ENCODE peak calls at places on chromosomes 13 and 19, in nine cellular contexts. R, O, E, Q, J, H, L, T and C are unnamed samples.

GRCh38 chr13:41006296-41006695 is 12.8 kb downstream of the ELF1 start:
- DNase-seq in E (no peak), H (no peak), L (no peak), Q (no peak), T (no peak), J (no peak), O (no peak), R (no peak), C (no peak)

GRCh38 chr19:16895467-16896097 is 6.8 kb downstream of the F2RL3 start:
- DNase-seq in O (peak; percentile 68), L (no peak), T (no peak), J (no peak), Q (no peak), R (no peak), E (no peak), H (no peak), C (peak; percentile 3)

GRCh38 chr19:17226002-17226933 is at the start of gene OCEL1:
- DNase-seq in H (peak; percentile 99), E (peak; percentile 99), O (peak; percentile 99), R (peak; percentile 98), T (peak; percentile 93), L (peak; percentile 94), Q (peak; percentile 94), J (peak; percentile 98), C (peak; percentile 98)

GRCh38 chr19:47253467-47253881 is 2.9 kb upstream of the CCDC9 start:
- DNase-seq in L (no peak), T (no peak), R (no peak), Q (no peak), O (no peak), J (peak; percentile 83), H (no peak), E (peak; percentile 91), C (peak; percentile 84)

GRCh38 chr13:77143325-77143907 is 116.5 kb upstream of the FBXL3 start:
- DNase-seq in E (no peak), J (peak; percentile 87), Q (no peak), R (no peak), L (no peak), O (no peak), H (no peak), T (no peak), C (no peak)

GRCh38 chr19:10333758-10334339 is 520 bp upstream of the RAVER1 start:
- DNase-seq in T (no peak), R (no peak), E (peak; percentile 38), L (no peak), Q (no peak), J (no peak), O (no peak), H (no peak), C (peak; percentile 7)

GRCh38 chr19:33297401-33298145 is 4.8 kb downstream of the CEBPA start:
- DNase-seq in O (peak; percentile 52), E (no peak), L (no peak), T (no peak), R (no peak), J (no peak), Q (no peak), H (no peak), C (no peak)

GRCh38 chr19:21326169-21326568 is 3.0 kb downstream of the ZNF708 start:
- DNase-seq in H (no peak), E (no peak), R (no peak), T (no peak), O (no peak), L (no peak), Q (no peak), J (no peak), C (no peak)

GRCh38 chr19:45591004-45591637 is 6.5 kb upstream of the OPA3 start:
- DNase-seq in Q (peak; percentile 60), L (no peak), J (no peak), E (peak; percentile 57), T (no peak), R (no peak), O (no peak), H (no peak), C (peak; percentile 19)

GRCh38 chr13:95296326-95296939 is 4.8 kb downstream of the ABCC4 start:
- DNase-seq in L (no peak), J (peak; percentile 54), T (no peak), Q (peak; percentile 68), H (no peak), O (no peak), R (no peak), E (peak; percentile 53), C (no peak)

GRCh38 chr13:57630661-57631606 is 610 bp upstream of the PCDH17 start:
- DNase-seq in L (no peak), E (peak; percentile 53), H (no peak), T (no peak), R (no peak), O (no peak), J (peak; percentile 14), Q (no peak), C (peak; percentile 67)

GRCh38 chr19:6125571-6125989 is 9.9 kb upstream of the ACSBG2 start:
- DNase-seq in H (no peak), J (peak; percentile 95), L (no peak), T (no peak), R (peak; percentile 37), O (no peak), E (peak; percentile 73), Q (peak; percentile 35), C (peak; percentile 70)

GRCh38 chr19:32674153-32674958 is 624 bp downstream of the ANKRD27 start:
- DNase-seq in O (no peak), Q (peak; percentile 7), H (no peak), T (no peak), J (no peak), L (no peak), E (peak; percentile 35), R (no peak), C (no peak)

GRCh38 chr19:13011653-13012389 is 16.5 kb downstream of the NFIX start:
- DNase-seq in Q (no peak), R (no peak), L (no peak), O (no peak), E (no peak), H (no peak), J (no peak), T (no peak), C (no peak)

GRCh38 chr19:21463449-21464105 is 41.8 kb upstream of the ZNF429 start:
- DNase-seq in T (peak; percentile 90), E (peak; percentile 88), R (peak; percentile 41), H (no peak), O (no peak), J (peak; percentile 56), L (no peak), Q (peak; percentile 53), C (peak; percentile 3)

GRCh38 chr13:22926176-22927007 is 254.4 kb upstream of the SGCG start:
- DNase-seq in O (peak; percentile 84), E (peak; percentile 58), J (no peak), Q (peak; percentile 22), R (peak; percentile 26), T (no peak), H (no peak), L (no peak), C (no peak)

GRCh38 chr19:29378543-29379105 is 147.2 kb upstream of the VSTM2B start:
- DNase-seq in L (no peak), T (no peak), R (peak; percentile 3), E (no peak), O (no peak), J (no peak), Q (no peak), H (peak; percentile 26), C (no peak)

GRCh38 chr13:113661506-113661905 is 3.5 kb upstream of the ATP4B start:
- DNase-seq in R (no peak), Q (no peak), E (no peak), H (no peak), T (no peak), L (no peak), O (no peak), J (no peak), C (no peak)

GRCh38 chr19:2454199-2454961 is 2.4 kb downstream of the LMNB2 start:
- DNase-seq in H (no peak), T (no peak), J (no peak), E (no peak), O (no peak), R (no peak), Q (no peak), L (no peak), C (no peak)